ENCODE peak calls at places on chromosomes 13 and 19, in four cellular contexts. One of them, this sample, is unnamed.

GRCh38 chr13:73367886-73368285 is 309.1 kb downstream of the KLF5 start:
- DNase-seq in psoas muscle: no peak
- DNase-seq in T-helper 2 cell: no peak
- DNase-seq in Calu3: no peak
- DNase-seq in this sample: no peak

GRCh38 chr19:2578391-2578826 is 102.5 kb downstream of the GADD45B start:
- DNase-seq in psoas muscle: no peak
- DNase-seq in T-helper 2 cell: no peak
- DNase-seq in Calu3: peak; percentile 49
- DNase-seq in this sample: peak; percentile 52

GRCh38 chr13:40269086-40269485 is 397.4 kb downstream of the FOXO1 start:
- DNase-seq in psoas muscle: peak; percentile 35
- DNase-seq in T-helper 2 cell: no peak
- DNase-seq in Calu3: no peak
- DNase-seq in this sample: no peak

GRCh38 chr13:36904219-36904618 is 15.8 kb downstream of the SMAD9 start:
- DNase-seq in psoas muscle: no peak
- DNase-seq in T-helper 2 cell: no peak
- DNase-seq in Calu3: no peak
- DNase-seq in this sample: no peak

GRCh38 chr19:45995715-45996385 is 583 bp downstream of the CCDC61 start:
- DNase-seq in psoas muscle: no peak
- DNase-seq in T-helper 2 cell: no peak
- DNase-seq in Calu3: no peak
- DNase-seq in this sample: no peak

GRCh38 chr13:40069173-40070044 is 413.9 kb downstream of the COG6 start:
- DNase-seq in psoas muscle: peak; percentile 77
- DNase-seq in T-helper 2 cell: peak; percentile 64
- DNase-seq in Calu3: peak; percentile 67
- DNase-seq in this sample: no peak

GRCh38 chr13:50726164-50726563 is 117.3 kb downstream of the DLEU7 start:
- DNase-seq in psoas muscle: no peak
- DNase-seq in T-helper 2 cell: no peak
- DNase-seq in Calu3: no peak
- DNase-seq in this sample: no peak

GRCh38 chr19:9584073-9584833 is at the start of gene ZNF121:
- DNase-seq in psoas muscle: peak; percentile 86
- DNase-seq in T-helper 2 cell: peak; percentile 86
- DNase-seq in Calu3: peak; percentile 77
- DNase-seq in this sample: peak; percentile 71

GRCh38 chr13:52787212-52787611 is 47.6 kb upstream of the CNMD start:
- DNase-seq in psoas muscle: no peak
- DNase-seq in T-helper 2 cell: no peak
- DNase-seq in Calu3: no peak
- DNase-seq in this sample: no peak

GRCh38 chr19:10228925-10229324 is 2.2 kb downstream of the S1PR2 start:
- DNase-seq in psoas muscle: no peak
- DNase-seq in T-helper 2 cell: peak; percentile 62
- DNase-seq in Calu3: peak; percentile 9
- DNase-seq in this sample: no peak

GRCh38 chr13:110421696-110422395 is 114.8 kb downstream of the COL4A2 start:
- DNase-seq in psoas muscle: no peak
- DNase-seq in T-helper 2 cell: peak; percentile 33
- DNase-seq in Calu3: no peak
- DNase-seq in this sample: no peak

GRCh38 chr13:114008964-114009589 is 35.2 kb upstream of the C13orf46 start:
- DNase-seq in psoas muscle: no peak
- DNase-seq in T-helper 2 cell: no peak
- DNase-seq in Calu3: no peak
- DNase-seq in this sample: no peak

GRCh38 chr19:4897146-4897545 is 5.5 kb downstream of the ARRDC5 start:
- DNase-seq in psoas muscle: no peak
- DNase-seq in T-helper 2 cell: no peak
- DNase-seq in Calu3: no peak
- DNase-seq in this sample: no peak

GRCh38 chr13:103002279-103002678 is 63.9 kb downstream of the SLC10A2 start:
- DNase-seq in psoas muscle: no peak
- DNase-seq in T-helper 2 cell: no peak
- DNase-seq in Calu3: no peak
- DNase-seq in this sample: no peak

GRCh38 chr19:35034005-35034502 is 3.8 kb downstream of the SCN1B start:
- DNase-seq in psoas muscle: no peak
- DNase-seq in T-helper 2 cell: no peak
- DNase-seq in Calu3: no peak
- DNase-seq in this sample: no peak

GRCh38 chr13:99949657-99950413 is 21.7 kb downstream of the ZIC5 start:
- DNase-seq in psoas muscle: no peak
- DNase-seq in T-helper 2 cell: no peak
- DNase-seq in Calu3: no peak
- DNase-seq in this sample: no peak

GRCh38 chr19:23527797-23528196 is 132.5 kb upstream of the ZNF91 start:
- DNase-seq in psoas muscle: no peak
- DNase-seq in T-helper 2 cell: peak; percentile 2
- DNase-seq in Calu3: no peak
- DNase-seq in this sample: no peak

GRCh38 chr19:40217027-40217810 is 965 bp downstream of the TTC9B start:
- DNase-seq in psoas muscle: peak; percentile 41
- DNase-seq in T-helper 2 cell: no peak
- DNase-seq in Calu3: peak; percentile 89
- DNase-seq in this sample: no peak

GRCh38 chr19:17075860-17076538 is 422 bp downstream of the MYO9B start:
- DNase-seq in psoas muscle: peak; percentile 36
- DNase-seq in T-helper 2 cell: peak; percentile 76
- DNase-seq in Calu3: peak; percentile 8
- DNase-seq in this sample: no peak

GRCh38 chr19:3154957-3155736 is 19.3 kb downstream of the GNA15 start:
- DNase-seq in psoas muscle: peak; percentile 80
- DNase-seq in T-helper 2 cell: peak; percentile 96
- DNase-seq in Calu3: no peak
- DNase-seq in this sample: peak; percentile 96

GRCh38 chr19:40806385-40807146 is 7.6 kb downstream of the EGLN2 start:
- DNase-seq in psoas muscle: peak; percentile 84
- DNase-seq in T-helper 2 cell: peak; percentile 84
- DNase-seq in Calu3: no peak
- DNase-seq in this sample: no peak

GRCh38 chr19:19525611-19526380 is 2.9 kb upstream of the YJEFN3 start:
- DNase-seq in psoas muscle: no peak
- DNase-seq in T-helper 2 cell: no peak
- DNase-seq in Calu3: no peak
- DNase-seq in this sample: no peak

GRCh38 chr13:54787754-54788153 is 1759.1 kb downstream of the OLFM4 start:
- DNase-seq in psoas muscle: no peak
- DNase-seq in T-helper 2 cell: no peak
- DNase-seq in Calu3: no peak
- DNase-seq in this sample: no peak

GRCh38 chr13:113992276-113993005 is 18.6 kb upstream of the C13orf46 start:
- DNase-seq in psoas muscle: peak; percentile 11
- DNase-seq in T-helper 2 cell: no peak
- DNase-seq in Calu3: no peak
- DNase-seq in this sample: no peak

GRCh38 chr13:25933520-25933919 is 118.3 kb downstream of the SHISA2 start:
- DNase-seq in psoas muscle: no peak
- DNase-seq in T-helper 2 cell: no peak
- DNase-seq in Calu3: no peak
- DNase-seq in this sample: no peak

GRCh38 chr13:44300895-44301638 is 72.6 kb upstream of the SERP2 start:
- DNase-seq in psoas muscle: peak; percentile 39
- DNase-seq in T-helper 2 cell: peak; percentile 72
- DNase-seq in Calu3: peak; percentile 52
- DNase-seq in this sample: peak; percentile 43

GRCh38 chr19:903266-903797 is 9.7 kb downstream of the R3HDM4 start:
- DNase-seq in psoas muscle: no peak
- DNase-seq in T-helper 2 cell: no peak
- DNase-seq in Calu3: no peak
- DNase-seq in this sample: no peak

GRCh38 chr19:49691243-49692101 is 556 bp downstream of the CPT1C start:
- DNase-seq in psoas muscle: peak; percentile 72
- DNase-seq in T-helper 2 cell: peak; percentile 49
- DNase-seq in Calu3: no peak
- DNase-seq in this sample: peak; percentile 77

GRCh38 chr19:4007836-4008539 is 452 bp downstream of the PIAS4 start:
- DNase-seq in psoas muscle: no peak
- DNase-seq in T-helper 2 cell: peak; percentile 19
- DNase-seq in Calu3: no peak
- DNase-seq in this sample: no peak

GRCh38 chr19:15180451-15181390 is 20.1 kb downstream of the NOTCH3 start:
- DNase-seq in psoas muscle: no peak
- DNase-seq in T-helper 2 cell: no peak
- DNase-seq in Calu3: no peak
- DNase-seq in this sample: no peak

GRCh38 chr13:24071423-24072075 is 89.0 kb upstream of the SPATA13 start:
- DNase-seq in psoas muscle: no peak
- DNase-seq in T-helper 2 cell: no peak
- DNase-seq in Calu3: no peak
- DNase-seq in this sample: no peak

GRCh38 chr13:77476456-77476855 is 59.0 kb upstream of the SCEL start:
- DNase-seq in psoas muscle: no peak
- DNase-seq in T-helper 2 cell: no peak
- DNase-seq in Calu3: no peak
- DNase-seq in this sample: no peak

GRCh38 chr13:52845766-52846566 is 2.5 kb downstream of the PCDH8 start:
- DNase-seq in psoas muscle: peak; percentile 22
- DNase-seq in T-helper 2 cell: peak; percentile 75
- DNase-seq in Calu3: no peak
- DNase-seq in this sample: no peak

GRCh38 chr19:42386974-42387707 is 3.0 kb downstream of the CNFN start:
- DNase-seq in psoas muscle: peak; percentile 53
- DNase-seq in T-helper 2 cell: peak; percentile 77
- DNase-seq in Calu3: peak; percentile 88
- DNase-seq in this sample: no peak

GRCh38 chr13:80012281-80012680 is 328.6 kb downstream of the SPRY2 start:
- DNase-seq in psoas muscle: no peak
- DNase-seq in T-helper 2 cell: no peak
- DNase-seq in Calu3: no peak
- DNase-seq in this sample: no peak

GRCh38 chr19:49200238-49200862 is 42.8 kb downstream of the TRPM4 start:
- DNase-seq in psoas muscle: no peak
- DNase-seq in T-helper 2 cell: no peak
- DNase-seq in Calu3: no peak
- DNase-seq in this sample: no peak

GRCh38 chr13:26914624-26915023 is 154.0 kb upstream of the GPR12 start:
- DNase-seq in psoas muscle: no peak
- DNase-seq in T-helper 2 cell: peak; percentile 52
- DNase-seq in Calu3: no peak
- DNase-seq in this sample: no peak

GRCh38 chr13:95185851-95186250 is 115.4 kb downstream of the ABCC4 start:
- DNase-seq in psoas muscle: no peak
- DNase-seq in T-helper 2 cell: peak; percentile 92
- DNase-seq in Calu3: no peak
- DNase-seq in this sample: no peak

GRCh38 chr13:103528437-103528836 is 462.2 kb upstream of the SLC10A2 start:
- DNase-seq in psoas muscle: no peak
- DNase-seq in T-helper 2 cell: no peak
- DNase-seq in Calu3: no peak
- DNase-seq in this sample: no peak

GRCh38 chr13:99374994-99375805 is 68.0 kb upstream of the GPR183 start:
- DNase-seq in psoas muscle: no peak
- DNase-seq in T-helper 2 cell: peak; percentile 72
- DNase-seq in Calu3: no peak
- DNase-seq in this sample: no peak

This sample was measured in HS-27A.